ENCODE peak calls at places on chromosome 9, in six cellular contexts. T is spleen, H is fibroblast of lung, A is tibial artery, P is esophagus squamous epithelium, S is heart left ventricle. D is an unnamed sample. For H3K4me1, the result is how much of the 10 kb centered on the place peaks cover.

GRCh38 chr9:82031538-82032280 is 43.1 kb downstream of the SPATA31D1 start:
- DNase-seq in S (no peak), A (peak), T (no peak), P (no peak), H (peak), D (peak)

GRCh38 chr9:118183571-118183970 is 479.4 kb downstream of the TLR4 start:
- DNase-seq in S (no peak), A (no peak), H (no peak), T (no peak), P (no peak), D (no peak)

GRCh38 chr9:111287127-111287526 is 42.9 kb downstream of the OR2K2 start:
- DNase-seq in S (no peak), A (no peak), T (no peak), P (no peak), H (peak), D (no peak)

GRCh38 chr9:11045589-11045988 is 432.8 kb upstream of the PTPRD start:
- DNase-seq in P (no peak), T (no peak), H (no peak), S (no peak), A (no peak), D (no peak)

GRCh38 chr9:88559661-88560060 is 24.7 kb downstream of the NXNL2 start:
- DNase-seq in H (peak), S (no peak), P (no peak), A (no peak), T (no peak), D (no peak)

GRCh38 chr9:129701549-129701948 is 36.1 kb downstream of the PRRX2 start:
- DNase-seq in H (no peak), S (no peak), T (no peak), A (no peak), P (no peak), D (no peak)

GRCh38 chr9:121840838-121841760 is 189.7 kb downstream of the DAB2IP start:
- DNase-seq in H (no peak), T (peak), A (no peak), S (peak), P (no peak), D (no peak)

GRCh38 chr9:97615439-97616072 is 17.6 kb downstream of the TSTD2 start:
- DNase-seq in S (no peak), A (peak), T (no peak), P (no peak), H (peak), D (no peak)

GRCh38 chr9:17906841-17907779 is 328.2 kb downstream of the SH3GL2 start:
- DNase-seq in T (no peak), A (no peak), P (no peak), H (no peak), S (peak), D (peak)

GRCh38 chr9:70390922-70391321 is 23.5 kb downstream of the KLF9 start:
- DNase-seq in P (no peak), H (peak), S (no peak), T (no peak), A (no peak), D (no peak)

GRCh38 chr9:116905131-116905724 is 218.1 kb downstream of the TRIM32 start:
- DNase-seq in P (no peak), H (no peak), A (no peak), S (no peak), T (no peak), D (no peak)

GRCh38 chr9:81562221-81563019 is 126.9 kb downstream of the TLE1 start:
- DNase-seq in P (no peak), A (peak), S (no peak), T (no peak), H (peak), D (peak)

GRCh38 chr9:24738421-24738961 is 192.8 kb upstream of the IZUMO3 start:
- DNase-seq in T (peak), H (no peak), A (no peak), S (peak), P (no peak), D (no peak)

GRCh38 chr9:134059661-134060395 is 8.0 kb downstream of the BRD3 start:
- DNase-seq in S (peak), P (no peak), H (no peak), A (peak), T (peak), D (no peak)

GRCh38 chr9:131530546-131530929 is 525 bp downstream of the UCK1 start:
- DNase-seq in P (no peak), T (peak), S (no peak), A (peak), H (no peak), D (peak)

GRCh38 chr9:131702911-131703310 is 37.0 kb downstream of the RAPGEF1 start:
- DNase-seq in A (no peak), T (no peak), H (no peak), S (no peak), P (no peak), D (no peak)

GRCh38 chr9:93093081-93093448 is 3.0 kb upstream of the CARD19 start:
- DNase-seq in S (no peak), H (no peak), A (no peak), P (no peak), T (peak), D (no peak)

GRCh38 chr9:4225291-4226119 is 74.4 kb downstream of the GLIS3 start:
- DNase-seq in T (no peak), H (peak), P (no peak), A (no peak), S (no peak), D (no peak)

GRCh38 chr9:112249277-112249676 is 74.2 kb upstream of the SUSD1 start:
- DNase-seq in H (peak), P (no peak), T (no peak), A (no peak), S (no peak), D (no peak)

GRCh38 chr9:20552874-20553624 is 69.2 kb downstream of the MLLT3 start:
- DNase-seq in H (peak), A (no peak), P (no peak), S (no peak), T (no peak), D (no peak)

GRCh38 chr9:14433841-14434511 is 120.0 kb upstream of the NFIB start:
- DNase-seq in S (no peak), A (no peak), T (no peak), H (peak), P (no peak), D (no peak)

GRCh38 chr9:3879315-3879714 is 353.5 kb upstream of the RFX3 start:
- DNase-seq in S (no peak), A (no peak), P (no peak), H (no peak), T (no peak), D (no peak)

GRCh38 chr9:108477538-108478006 is 378.2 kb downstream of the ACTL7B start:
- DNase-seq in S (no peak), A (no peak), T (no peak), H (peak), P (no peak), D (no peak)

GRCh38 chr9:121652037-121652837 is 803 bp downstream of the DAB2IP start:
- DNase-seq in S (no peak), P (no peak), A (no peak), H (no peak), T (peak), D (peak)

GRCh38 chr9:112868956-112869594 is 21.6 kb downstream of the SLC46A2 start:
- DNase-seq in P (no peak), S (no peak), A (no peak), H (no peak), T (peak), D (no peak)

GRCh38 chr9:123924727-123925126 is 5.2 kb downstream of the DENND1A start:
- DNase-seq in A (no peak), H (no peak), T (no peak), P (no peak), S (no peak), D (no peak)

GRCh38 chr9:83047839-83048775 is 14.8 kb downstream of the RASEF start:
- DNase-seq in S (no peak), A (no peak), H (peak), P (no peak), T (no peak), D (no peak)

GRCh38 chr9:95261890-95262289 is 55.6 kb downstream of the FANCC start:
- DNase-seq in P (no peak), H (peak), T (no peak), S (no peak), A (no peak), D (no peak)

GRCh38 chr9:124297553-124297905 is 39.8 kb downstream of the NEK6 start:
- DNase-seq in P (no peak), S (peak), T (no peak), H (peak), A (peak), D (peak)

GRCh38 chr9:19184144-19184917 is 46.2 kb upstream of the DENND4C start:
- DNase-seq in T (peak), H (peak), A (peak), P (peak), S (peak), D (peak)

GRCh38 chr9:131236761-131237160 is 39.5 kb downstream of the FAM78A start:
- DNase-seq in P (no peak), T (no peak), A (no peak), H (no peak), S (no peak), D (no peak)

GRCh38 chr9:86202338-86202882 is 57.0 kb downstream of the C9orf153 start:
- DNase-seq in S (no peak), A (no peak), T (no peak), H (peak), P (no peak), D (no peak)

GRCh38 chr9:122527193-122527592 is at the start of gene OR1N1:
- DNase-seq in S (no peak), P (no peak), A (no peak), H (no peak), T (no peak), D (no peak)

GRCh38 chr9:121648799-121649198 is 2.6 kb upstream of the DAB2IP start:
- DNase-seq in A (no peak), P (no peak), S (no peak), H (no peak), T (peak), D (no peak)

GRCh38 chr9:111034146-111034545 is 4.1 kb downstream of the LPAR1 start:
- DNase-seq in S (no peak), A (no peak), T (no peak), H (peak), P (no peak), D (no peak)

GRCh38 chr9:69466151-69466550 is 141.1 kb downstream of the ENTREP1 start:
- DNase-seq in H (peak), A (no peak), S (no peak), T (no peak), P (no peak), D (no peak)

DNA sequence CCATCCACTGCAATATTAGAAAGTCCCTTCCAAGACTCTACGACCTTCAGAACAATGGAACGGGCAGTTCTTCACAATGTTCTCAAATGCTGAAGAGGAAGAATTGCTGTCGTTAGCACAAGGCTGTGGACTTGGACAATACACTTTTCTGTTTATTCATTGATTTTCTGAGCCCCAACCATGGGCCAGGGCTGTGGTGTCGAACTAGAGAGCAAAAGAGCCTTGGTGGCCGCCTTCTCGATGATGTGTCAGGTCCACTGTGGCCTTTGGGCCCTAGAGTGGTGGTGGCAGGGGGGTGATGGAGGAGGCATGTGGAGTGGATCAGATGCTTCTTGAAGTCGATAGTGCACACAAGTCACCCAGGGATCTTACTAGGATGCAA is 18.5 kb upstream of the KIF12 start:
- DNase-seq in A (no peak), S (no peak), P (no peak), T (peak), H (no peak), D (no peak)
- H3K4me3 ChIP-seq in A (no peak), S (no peak), P (no peak), T (no peak), H (no peak), D (no peak)

DNA sequence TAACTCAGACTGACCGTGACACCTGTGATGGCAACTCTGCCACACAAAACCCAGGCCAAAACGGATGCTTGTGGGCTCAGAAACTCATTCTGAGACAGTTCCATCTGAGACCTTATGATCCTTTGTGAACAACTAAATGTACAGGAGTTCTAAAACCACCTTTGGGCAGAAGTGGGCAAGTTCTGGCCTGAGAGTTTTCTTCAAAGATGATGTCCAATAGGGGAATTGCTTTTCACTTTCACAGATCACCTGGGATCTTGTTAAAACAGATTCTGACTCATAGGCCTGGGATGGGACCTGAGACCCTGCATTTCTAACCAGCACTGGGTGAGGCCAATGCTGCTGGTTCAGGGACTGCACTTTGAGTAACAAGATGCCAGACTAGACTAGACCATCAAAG is 67.8 kb upstream of the SLC25A51 start:
- DNase-seq in S (no peak), A (no peak), H (no peak), T (no peak), P (no peak), D (no peak)
- H3K4me1 ChIP-seq in S (under half), A (under half), H (under half), T (under half), P (under half), D (under half)

GRCh38 chr9:16782490-16782889 is 88.0 kb downstream of the BNC2 start:
- DNase-seq in A (no peak), S (no peak), H (no peak), T (no peak), P (no peak), D (no peak)
- H3K27ac ChIP-seq in A (no peak), S (no peak), H (no peak), T (no peak), P (no peak), D (no peak)

GRCh38 chr9:79570449-79571308 is 1.1 kb upstream of the TLE4 start:
- DNase-seq in H (peak), A (peak), S (peak), P (peak), T (peak), D (peak)

GRCh38 chr9:79571309-79572031 is at the start of gene TLE4:
- DNase-seq in S (peak), P (peak), H (peak), T (peak), A (peak), D (peak)

GRCh38 chr9:79568337-79569084 is 3.3 kb upstream of the TLE4 start:
- DNase-seq in T (no peak), H (no peak), A (no peak), S (no peak), P (no peak), D (no peak)

GRCh38 chr9:79567671-79568098 is 4.1 kb upstream of the TLE4 start:
- DNase-seq in A (no peak), P (no peak), T (no peak), H (no peak), S (no peak), D (no peak)

GRCh38 chr9:79569814-79570448 is 1.8 kb upstream of the TLE4 start:
- DNase-seq in P (no peak), S (no peak), H (no peak), T (no peak), A (no peak), D (no peak)
- H3K4me3 ChIP-seq in P (peak), S (peak), H (peak), T (peak), A (peak), D (peak)

DNA sequence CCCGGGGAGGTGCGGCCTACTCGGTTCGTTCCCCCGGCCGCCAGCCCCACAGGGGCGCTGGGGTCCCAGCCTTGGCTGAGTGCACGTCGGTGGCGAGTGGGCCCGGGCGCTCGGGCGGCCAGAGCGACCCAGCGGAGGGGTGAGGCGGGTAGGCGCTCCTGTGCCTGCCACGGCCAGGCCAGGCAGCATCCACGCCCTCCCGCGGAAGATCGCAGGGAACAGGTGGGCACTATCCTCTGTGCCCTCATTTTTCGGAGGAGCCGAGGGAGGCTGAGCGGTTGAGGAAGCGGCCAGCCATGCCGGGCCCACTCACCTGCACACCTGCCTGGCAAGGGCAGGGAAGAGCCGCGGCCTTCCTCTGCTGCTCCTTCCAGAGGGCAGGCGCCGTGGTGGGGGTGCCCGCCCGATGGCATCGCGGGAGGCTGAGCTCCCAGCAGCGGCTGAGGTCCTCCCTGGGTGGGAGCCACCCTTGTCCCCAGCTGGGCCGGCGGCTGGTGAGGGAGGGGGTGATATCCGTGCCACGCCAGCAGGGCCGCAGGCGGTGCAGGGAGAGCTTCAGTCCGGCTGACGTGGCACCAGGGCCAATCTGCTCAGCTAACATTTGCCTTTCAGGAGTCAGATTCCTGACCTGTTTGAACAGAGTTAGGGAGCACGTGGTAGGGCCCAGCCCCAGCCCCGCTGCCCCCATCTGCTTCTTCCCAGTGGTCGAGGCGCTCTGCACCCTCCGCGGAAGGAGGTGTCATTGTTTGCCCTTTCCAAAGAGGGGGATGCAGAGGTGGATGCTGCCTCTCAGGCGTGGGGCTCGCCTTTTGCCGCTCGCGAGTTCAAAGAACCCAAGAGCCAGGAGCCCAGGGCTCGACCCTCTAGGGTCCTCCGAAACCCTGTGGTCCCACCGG is 1.6 kb upstream of the SEC16A start:
- DNase-seq in H (no peak), T (peak), S (no peak), A (peak), P (no peak), D (no peak)
- H3K4me1 ChIP-seq in H (under half), T (half or more), S (under half), A (under half), P (under half), D (under half)

GRCh38 chr9:35814106-35814840 is 569 bp downstream of the HINT2 start:
- DNase-seq in H (peak), A (peak), T (peak), P (no peak), S (peak), D (peak)

GRCh38 chr9:35814841-35815543 is at the start of gene HINT2:
- DNase-seq in P (peak), H (peak), S (peak), T (peak), A (peak), D (peak)

GRCh38 chr9:35813434-35814105 is 1.3 kb downstream of the HINT2 start:
- DNase-seq in T (no peak), H (no peak), P (no peak), A (no peak), S (no peak), D (no peak)

GRCh38 chr9:35811364-35812024 is 568 bp downstream of the SPAG8 start:
- DNase-seq in A (no peak), P (no peak), S (peak), T (no peak), H (no peak), D (no peak)

GRCh38 chr9:35812025-35812602 is at the start of gene SPAG8:
- DNase-seq in S (peak), P (peak), H (peak), T (peak), A (peak), D (peak)
- H3K27ac ChIP-seq in S (peak), P (peak), H (peak), T (peak), A (peak), D (peak)

GRCh38 chr9:98811051-98811650 is 3.7 kb downstream of the GALNT12 start:
- DNase-seq in H (peak), T (no peak), S (no peak), A (no peak), P (no peak), D (no peak)
- H3K4me3 ChIP-seq in H (no peak), T (no peak), S (no peak), A (no peak), P (no peak), D (no peak)

GRCh38 chr9:128202648-128203023 is 543 bp upstream of the DNM1 start:
- DNase-seq in S (no peak), T (no peak), H (no peak), A (no peak), P (no peak), D (no peak)

GRCh38 chr9:128204858-128205257 is 1.7 kb downstream of the DNM1 start:
- DNase-seq in S (no peak), T (no peak), A (no peak), P (no peak), H (no peak), D (no peak)

GRCh38 chr9:128203842-128204551 is 818 bp downstream of the DNM1 start:
- DNase-seq in P (no peak), H (peak), S (no peak), A (peak), T (no peak), D (peak)

GRCh38 chr9:128201441-128202369 is 1.5 kb upstream of the DNM1 start:
- DNase-seq in P (no peak), T (no peak), A (no peak), S (peak), H (no peak), D (no peak)

DNA sequence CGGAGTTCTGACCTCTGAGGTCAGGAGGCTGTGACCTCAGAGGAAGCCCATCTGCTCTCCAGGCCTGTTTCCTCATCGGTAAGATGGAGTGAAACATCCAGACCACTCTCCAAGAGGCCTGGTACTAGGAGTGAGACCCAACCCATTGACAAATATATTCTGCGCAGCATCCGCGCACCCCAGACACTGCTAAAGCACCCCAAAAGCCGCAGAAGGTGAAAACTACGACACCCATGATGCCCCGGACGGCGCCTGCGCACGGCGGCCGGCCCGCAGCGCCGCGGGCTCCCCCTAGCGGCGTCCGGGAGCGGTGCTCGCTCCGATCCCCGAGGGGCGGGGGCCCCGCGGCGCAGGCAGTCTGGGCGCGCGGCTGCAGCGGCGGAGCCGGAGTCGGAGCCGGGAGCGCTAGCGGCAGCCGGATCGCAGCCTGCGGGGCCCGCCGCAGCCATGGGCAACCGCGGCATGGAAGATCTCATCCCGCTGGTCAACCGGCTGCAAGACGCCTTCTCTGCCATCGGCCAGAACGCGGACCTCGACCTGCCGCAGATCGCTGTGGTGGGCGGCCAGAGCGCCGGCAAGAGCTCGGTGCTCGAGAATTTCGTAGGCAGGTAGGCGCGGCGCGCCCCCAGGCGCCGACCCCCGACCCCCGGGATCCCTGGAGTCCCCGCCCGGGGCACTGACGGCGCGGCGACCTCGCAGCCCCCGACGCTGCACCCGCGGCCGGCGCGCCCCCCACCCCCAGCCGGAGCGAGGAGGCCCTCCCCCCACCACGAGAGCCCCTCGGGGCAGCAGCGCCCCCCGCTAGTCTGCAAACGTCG is at the start of gene DNM1:
- DNase-seq in H (peak), S (peak), T (peak), P (no peak), A (no peak), D (peak)
- H3K4me1 ChIP-seq in H (under half), S (under half), T (under half), P (under half), A (under half), D (under half)